ENCODE peak calls at places on chromosomes 11 and 22, in six cellular contexts. D is heart right ventricle, V is HL-60, J is fibroblast of pulmonary artery, S is cardiac fibroblast, Q is dorsolateral prefrontal cortex. F is an unnamed sample.

GRCh38 chr11:78902771-78903507 is 328.3 kb upstream of the NARS2 start:
- DNase-seq in V (no peak), D (peak), J (no peak), S (no peak), Q (no peak), F (no peak)

GRCh38 chr22:38049812-38050619 is 7.2 kb upstream of the PICK1 start:
- DNase-seq in Q (no peak), V (no peak), D (no peak), J (no peak), S (no peak), F (no peak)

GRCh38 chr11:12455938-12456337 is 78.6 kb downstream of the PARVA start:
- DNase-seq in S (peak), V (no peak), Q (no peak), J (peak), D (no peak), F (peak)

GRCh38 chr11:10916674-10917073 is 58.8 kb upstream of the ZBED5 start:
- DNase-seq in V (no peak), Q (no peak), J (no peak), D (no peak), S (no peak), F (no peak)

GRCh38 chr11:94194712-94195111 is 66.1 kb downstream of the PANX1 start:
- DNase-seq in S (no peak), Q (peak), J (no peak), V (no peak), D (no peak), F (no peak)

GRCh38 chr11:76574406-76574805 is 96.1 kb downstream of the LRRC32 start:
- DNase-seq in J (peak), D (no peak), S (no peak), Q (no peak), V (no peak), F (peak)

GRCh38 chr11:97201743-97202612 is 812.2 kb downstream of the JRKL start:
- DNase-seq in V (no peak), D (peak), Q (no peak), S (no peak), J (no peak), F (no peak)

GRCh38 chr11:100719809-100720221 is 32.7 kb downstream of the ARHGAP42 start:
- DNase-seq in S (peak), Q (peak), V (no peak), D (peak), J (peak), F (peak)

GRCh38 chr11:120501440-120501839 is 10.1 kb upstream of the GRIK4 start:
- DNase-seq in J (no peak), V (no peak), D (no peak), S (no peak), Q (no peak), F (no peak)

GRCh38 chr11:75035911-75036536 is 47.3 kb downstream of the NEU3 start:
- DNase-seq in S (no peak), D (no peak), Q (peak), V (peak), J (no peak), F (no peak)

GRCh38 chr11:1349074-1349931 is 39.9 kb upstream of the TOLLIP start:
- DNase-seq in Q (no peak), S (no peak), V (no peak), D (no peak), J (no peak), F (no peak)

GRCh38 chr22:26860233-26860765 is 202.9 kb downstream of the MIAT start:
- DNase-seq in Q (no peak), S (no peak), J (no peak), V (no peak), D (no peak), F (no peak)

GRCh38 chr22:22428222-22429098 is 80.1 kb downstream of the ZNF280B start:
- DNase-seq in V (no peak), S (no peak), J (no peak), D (no peak), Q (no peak), F (no peak)

GRCh38 chr22:23063539-23064380 is 6.6 kb upstream of the GNAZ start:
- DNase-seq in V (no peak), D (peak), Q (no peak), J (no peak), S (no peak), F (no peak)

GRCh38 chr11:119363874-119364590 is 17.5 kb downstream of the USP2 start:
- DNase-seq in V (no peak), Q (peak), J (peak), S (peak), D (peak), F (no peak)

GRCh38 chr22:49934891-49935557 is 16.6 kb downstream of the CRELD2 start:
- DNase-seq in J (peak), V (peak), Q (no peak), D (peak), S (peak), F (peak)

GRCh38 chr22:37533995-37534394 is 14.8 kb upstream of the CARD10 start:
- DNase-seq in Q (no peak), D (no peak), J (peak), S (peak), V (peak), F (peak)

GRCh38 chr11:115257286-115258077 is 246.7 kb downstream of the CADM1 start:
- DNase-seq in V (no peak), J (no peak), S (no peak), D (no peak), Q (no peak), F (no peak)

GRCh38 chr11:92266821-92267220 is 42.2 kb downstream of the FAT3 start:
- DNase-seq in S (no peak), D (no peak), J (no peak), Q (no peak), V (no peak), F (no peak)

GRCh38 chr22:42862045-42862734 is 5.1 kb upstream of the ARFGAP3 start:
- DNase-seq in D (no peak), Q (no peak), S (no peak), V (no peak), J (no peak), F (peak)

GRCh38 chr11:47400813-47401279 is 7.5 kb upstream of the SLC39A13 start:
- DNase-seq in S (no peak), J (no peak), Q (peak), D (no peak), V (no peak), F (no peak)

GRCh38 chr11:1747753-1748466 is 2.5 kb downstream of the IFITM10 start:
- DNase-seq in V (no peak), S (no peak), D (peak), J (no peak), Q (peak), F (no peak)

GRCh38 chr11:10374386-10374785 is 69.5 kb downstream of the ADM start:
- DNase-seq in Q (no peak), V (no peak), D (no peak), J (no peak), S (no peak), F (no peak)

DNA sequence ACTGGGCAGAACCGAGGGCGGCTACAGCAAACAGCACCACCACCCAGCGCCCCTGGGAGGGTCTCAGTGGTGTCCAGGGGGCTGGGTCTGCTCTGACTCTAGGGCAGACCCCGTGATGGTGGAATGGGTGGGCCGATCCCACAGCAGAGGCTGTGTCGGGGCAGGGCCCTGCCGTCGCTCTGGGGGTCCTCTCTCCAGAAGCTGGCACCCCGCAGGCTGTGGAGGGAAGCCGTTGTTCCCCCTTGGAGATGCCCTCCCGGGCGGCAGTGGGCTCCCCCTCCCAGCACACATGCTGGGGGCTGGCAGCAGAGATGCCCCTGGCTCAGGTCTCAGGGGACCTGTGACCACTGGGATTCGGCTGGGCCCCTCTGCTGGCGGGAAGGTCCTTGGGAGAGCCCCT is 31.2 kb downstream of the TPCN2 start:
- DNase-seq in S (no peak), Q (no peak), V (no peak), J (no peak), D (no peak), F (no peak)
- H3K4me3 ChIP-seq in S (no peak), Q (no peak), V (no peak), J (no peak), D (no peak), F (no peak)

DNA sequence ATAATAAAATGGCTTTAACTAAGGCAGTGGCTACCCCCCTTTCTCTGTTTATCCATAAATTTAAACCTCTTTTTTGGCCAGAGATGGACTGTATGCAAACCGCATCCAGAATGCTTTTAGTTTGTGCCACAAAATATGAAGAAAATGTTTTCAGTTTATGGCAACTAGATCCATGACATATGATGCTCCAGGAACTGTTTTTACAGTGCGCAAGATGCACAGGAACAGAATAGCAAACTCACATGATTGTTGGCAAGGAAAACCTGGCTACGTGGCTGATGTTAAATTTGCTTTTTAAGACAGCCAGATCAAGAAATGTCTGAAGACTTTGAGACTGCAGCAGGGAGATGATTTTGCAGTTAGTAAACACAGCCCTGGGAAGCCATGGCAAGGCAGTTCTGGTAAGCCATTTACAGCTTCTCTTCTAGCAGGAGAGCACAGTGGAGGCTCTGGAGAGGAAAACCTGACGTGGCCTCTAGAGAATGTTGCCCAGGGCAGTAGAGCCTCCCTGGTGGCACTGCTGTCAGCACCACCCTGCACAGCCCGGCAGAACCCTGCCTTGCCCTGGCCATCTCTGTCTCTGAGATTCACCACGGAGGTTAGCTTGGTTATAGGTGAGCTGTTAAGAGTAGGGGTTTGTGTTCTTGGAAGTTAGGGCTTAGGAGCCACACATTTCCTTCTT is 69.8 kb upstream of the TNRC6B start:
- DNase-seq in D (no peak), J (peak), Q (no peak), S (peak), V (no peak), F (peak)
- H3K4me3 ChIP-seq in D (peak), J (peak), Q (peak), S (peak), V (no peak), F (no peak)

DNA sequence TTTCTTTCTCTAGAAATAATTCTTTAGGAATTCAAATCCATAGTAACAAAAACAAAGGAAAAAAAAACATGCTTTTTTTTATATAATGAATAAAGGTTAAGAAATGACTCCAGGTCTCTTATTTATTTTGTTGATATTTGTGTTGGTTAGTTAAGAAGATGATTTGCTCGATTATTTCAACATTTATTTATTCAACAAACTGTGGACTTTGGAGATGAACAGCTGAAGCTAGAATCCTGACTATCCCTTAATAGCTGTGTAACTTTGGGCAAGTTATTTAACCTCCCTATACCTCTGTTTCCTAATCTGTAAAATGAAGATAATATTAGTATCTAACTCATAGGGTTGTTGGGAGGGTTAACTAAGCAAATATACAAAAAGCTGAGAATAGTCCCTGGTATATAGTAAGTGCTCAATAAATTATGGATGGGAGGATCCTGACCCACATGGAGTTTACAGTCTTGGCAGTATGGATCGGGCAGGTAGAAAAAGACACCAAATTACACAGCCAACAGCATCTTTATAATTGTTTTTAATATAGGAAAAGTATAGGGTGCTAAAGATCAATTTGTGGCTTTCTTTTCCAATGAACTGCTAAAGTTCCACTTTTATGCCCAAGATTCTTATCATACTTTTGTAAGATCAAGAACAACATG is 1.4 kb upstream of the CAT start:
- DNase-seq in J (no peak), D (no peak), V (no peak), S (no peak), Q (no peak), F (no peak)
- H3K4me3 ChIP-seq in J (no peak), D (no peak), V (peak), S (no peak), Q (no peak), F (no peak)

GRCh38 chr11:102497061-102497460 is 33.5 kb downstream of the MMP7 start:
- DNase-seq in S (peak), V (no peak), Q (no peak), J (peak), D (no peak), F (peak)

GRCh38 chr11:102491969-102492368 is 38.6 kb downstream of the MMP7 start:
- DNase-seq in S (no peak), V (no peak), Q (no peak), J (no peak), D (no peak), F (no peak)

GRCh38 chr11:102494216-102494615 is 36.3 kb downstream of the MMP7 start:
- DNase-seq in Q (no peak), J (peak), D (no peak), V (no peak), S (peak), F (peak)

GRCh38 chr11:102495161-102496042 is 35.1 kb downstream of the MMP7 start:
- DNase-seq in D (no peak), V (peak), S (peak), Q (peak), J (peak), F (peak)

DNA sequence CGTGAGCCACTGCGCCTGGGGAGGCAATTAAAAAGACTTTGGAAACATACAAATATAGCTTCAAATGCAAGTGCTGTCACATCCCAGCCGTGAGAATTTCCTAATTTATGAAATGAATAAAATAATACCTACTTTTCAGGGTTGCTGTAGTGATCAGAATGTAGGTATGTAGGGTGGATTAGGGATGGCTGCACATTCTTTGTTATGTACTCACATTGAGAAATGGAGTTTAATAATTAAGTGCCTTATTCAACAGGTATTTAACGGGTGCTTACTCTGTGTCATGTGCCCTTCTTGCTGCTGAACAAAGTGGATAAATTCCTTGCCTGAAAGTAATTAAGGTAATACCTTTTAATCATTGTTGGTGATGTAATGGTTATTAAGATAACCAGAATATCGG is 37.0 kb downstream of the MMP7 start:
- DNase-seq in V (no peak), D (no peak), Q (no peak), J (no peak), S (no peak), F (no peak)
- H3K4me3 ChIP-seq in V (no peak), D (no peak), Q (no peak), J (no peak), S (no peak), F (no peak)

GRCh38 chr11:128595221-128595620 is 7.9 kb upstream of the ETS1 start:
- DNase-seq in V (no peak), Q (no peak), D (no peak), J (peak), S (peak), F (peak)
- H3K4me3 ChIP-seq in V (no peak), Q (no peak), D (no peak), J (no peak), S (no peak), F (no peak)

GRCh38 chr11:3156661-3157311 is 8.3 kb downstream of the OSBPL5 start:
- DNase-seq in D (peak), Q (no peak), V (no peak), J (no peak), S (no peak), F (no peak)

GRCh38 chr11:3154001-3154599 is 11.0 kb downstream of the OSBPL5 start:
- DNase-seq in Q (no peak), S (no peak), J (no peak), V (peak), D (peak), F (peak)

GRCh38 chr11:3156282-3156660 is 8.8 kb downstream of the OSBPL5 start:
- DNase-seq in Q (no peak), S (no peak), V (peak), J (no peak), D (peak), F (no peak)

GRCh38 chr11:3155216-3155615 is 9.9 kb downstream of the OSBPL5 start:
- DNase-seq in S (no peak), D (peak), J (no peak), V (no peak), Q (no peak), F (no peak)

GRCh38 chr11:3155691-3156258 is 9.3 kb downstream of the OSBPL5 start:
- DNase-seq in D (peak), V (no peak), S (peak), J (no peak), Q (no peak), F (peak)
- H3K4me3 ChIP-seq in D (no peak), V (peak), S (no peak), J (no peak), Q (no peak), F (no peak)

GRCh38 chr11:64888406-64888757 is 10.0 kb upstream of the EHD1 start:
- DNase-seq in V (no peak), Q (no peak), J (no peak), D (no peak), S (no peak), F (no peak)
- H3K4me3 ChIP-seq in V (no peak), Q (peak), J (no peak), D (no peak), S (no peak), F (no peak)

GRCh38 chr11:60853469-60853950 is 2.2 kb downstream of the PTGDR2 start:
- DNase-seq in S (no peak), V (no peak), Q (no peak), D (no peak), J (no peak), F (no peak)
- H3K4me3 ChIP-seq in S (no peak), V (no peak), Q (no peak), D (no peak), J (no peak), F (no peak)

GRCh38 chr22:20436309-20437252 is 1.0 kb downstream of the SCARF2 start:
- DNase-seq in V (no peak), Q (no peak), S (peak), J (peak), D (peak), F (peak)

GRCh38 chr22:20437253-20438065 is at the start of gene SCARF2:
- DNase-seq in D (peak), Q (no peak), V (no peak), J (peak), S (peak), F (peak)

GRCh38 chr22:20434773-20435172 is 2.9 kb downstream of the SCARF2 start:
- DNase-seq in J (no peak), V (no peak), Q (no peak), S (no peak), D (no peak), F (no peak)

GRCh38 chr22:20434264-20434751 is 3.3 kb downstream of the SCARF2 start:
- DNase-seq in Q (no peak), S (no peak), J (no peak), V (no peak), D (no peak), F (no peak)

DNA sequence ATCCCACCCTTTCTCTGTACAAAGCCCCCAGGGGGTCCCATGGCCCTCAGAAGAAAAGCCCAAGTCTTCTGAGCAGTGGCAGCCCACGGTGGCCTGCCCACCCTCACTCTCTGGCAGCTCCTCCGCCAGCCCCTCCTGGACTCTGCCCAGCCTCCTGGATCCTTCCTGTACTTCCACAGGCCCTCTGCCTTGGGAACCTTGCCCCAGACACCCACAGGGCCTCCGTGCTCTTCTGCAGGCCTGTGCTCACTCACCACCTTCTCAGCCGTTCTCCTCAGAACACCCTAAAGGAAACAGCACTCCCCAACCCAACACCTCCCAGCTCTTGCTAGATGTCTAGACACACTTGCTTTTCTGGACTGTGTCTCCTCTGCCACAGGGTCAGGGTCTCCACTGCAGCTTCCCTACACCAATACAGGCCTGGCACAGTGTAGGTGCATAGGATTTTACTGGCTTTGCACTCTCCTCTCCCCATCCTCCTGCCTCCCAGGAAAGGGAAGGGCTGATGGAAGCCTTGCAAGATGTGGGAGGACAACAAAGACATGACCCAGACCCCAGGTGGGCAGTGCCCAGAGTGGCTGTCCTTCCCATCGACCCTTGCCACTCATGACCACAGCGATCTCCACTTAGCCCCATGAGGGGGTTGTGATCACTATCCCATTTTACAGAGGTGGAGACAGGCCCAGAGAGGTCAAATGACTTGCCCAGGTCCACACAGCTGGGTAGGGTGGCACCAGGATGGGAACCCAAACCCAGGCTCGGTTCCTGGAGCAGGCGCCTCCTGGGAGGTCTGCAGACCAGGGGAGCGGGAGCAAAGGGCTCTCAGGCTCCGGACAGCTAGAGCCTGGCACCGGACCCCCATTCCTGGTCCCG is 2.0 kb downstream of the SCARF2 start:
- DNase-seq in V (no peak), J (no peak), D (no peak), Q (no peak), S (no peak), F (no peak)
- H3K4me3 ChIP-seq in V (no peak), J (peak), D (peak), Q (peak), S (peak), F (peak)

GRCh38 chr11:124865181-124865901 is at the start of gene ROBO3:
- DNase-seq in J (no peak), S (no peak), D (no peak), V (no peak), Q (no peak), F (peak)
- H3K4me3 ChIP-seq in J (peak), S (peak), D (peak), V (no peak), Q (peak), F (peak)

F was measured in astrocyte of the spinal cord.